ENCODE peak calls at places on chromosomes 13 and 19, in ten cellular contexts. One of them, this sample, is unnamed.

GRCh38 chr19:55179570-55180484 is at the start of gene SYT5:
- DNase-seq in endodermal cell: peak
- DNase-seq in NAMALWA: no peak
- DNase-seq in AG10803: no peak
- DNase-seq in NB4: peak
- DNase-seq in DMS 273 treated with DMSO at 0.1 percent for 48 hours: no peak
- DNase-seq in putamen: peak
- DNase-seq in midbrain: no peak
- DNase-seq in esophagus muscularis mucosa: no peak
- DNase-seq in DND-41: peak
- DNase-seq in this sample: peak

GRCh38 chr13:28657784-28658538 is 969 bp upstream of the POMP start:
- DNase-seq in endodermal cell: no peak
- DNase-seq in DMS 273 treated with DMSO at 0.1 percent for 48 hours: no peak
- DNase-seq in NB4: peak
- DNase-seq in DND-41: no peak
- DNase-seq in putamen: no peak
- DNase-seq in midbrain: peak
- DNase-seq in NAMALWA: peak
- DNase-seq in esophagus muscularis mucosa: no peak
- DNase-seq in AG10803: peak
- DNase-seq in this sample: no peak

GRCh38 chr19:35260694-35261304 is 8.0 kb upstream of the USF2 start:
- DNase-seq in putamen: no peak
- DNase-seq in midbrain: no peak
- DNase-seq in DND-41: no peak
- DNase-seq in DMS 273 treated with DMSO at 0.1 percent for 48 hours: no peak
- DNase-seq in endodermal cell: peak
- DNase-seq in NAMALWA: no peak
- DNase-seq in NB4: no peak
- DNase-seq in esophagus muscularis mucosa: no peak
- DNase-seq in AG10803: no peak
- DNase-seq in this sample: no peak

GRCh38 chr13:28558126-28558525 is 63.2 kb upstream of the FLT1 start:
- DNase-seq in midbrain: no peak
- DNase-seq in DMS 273 treated with DMSO at 0.1 percent for 48 hours: no peak
- DNase-seq in NAMALWA: no peak
- DNase-seq in AG10803: peak
- DNase-seq in putamen: no peak
- DNase-seq in endodermal cell: no peak
- DNase-seq in DND-41: no peak
- DNase-seq in NB4: no peak
- DNase-seq in esophagus muscularis mucosa: no peak
- DNase-seq in this sample: no peak

GRCh38 chr13:38421590-38422560 is 72.2 kb downstream of the UFM1 start:
- DNase-seq in DMS 273 treated with DMSO at 0.1 percent for 48 hours: no peak
- DNase-seq in putamen: no peak
- DNase-seq in endodermal cell: no peak
- DNase-seq in AG10803: no peak
- DNase-seq in NAMALWA: no peak
- DNase-seq in DND-41: no peak
- DNase-seq in esophagus muscularis mucosa: no peak
- DNase-seq in NB4: no peak
- DNase-seq in midbrain: no peak
- DNase-seq in this sample: no peak

GRCh38 chr13:95185851-95186250 is 115.4 kb downstream of the ABCC4 start:
- DNase-seq in DMS 273 treated with DMSO at 0.1 percent for 48 hours: no peak
- DNase-seq in putamen: no peak
- DNase-seq in NB4: no peak
- DNase-seq in DND-41: peak
- DNase-seq in AG10803: no peak
- DNase-seq in midbrain: peak
- DNase-seq in endodermal cell: no peak
- DNase-seq in esophagus muscularis mucosa: no peak
- DNase-seq in NAMALWA: no peak
- DNase-seq in this sample: peak

GRCh38 chr19:29690842-29691241 is 24.2 kb downstream of the C19orf12 start:
- DNase-seq in midbrain: peak
- DNase-seq in DND-41: peak
- DNase-seq in AG10803: peak
- DNase-seq in NAMALWA: peak
- DNase-seq in esophagus muscularis mucosa: no peak
- DNase-seq in DMS 273 treated with DMSO at 0.1 percent for 48 hours: peak
- DNase-seq in putamen: no peak
- DNase-seq in endodermal cell: peak
- DNase-seq in NB4: peak
- DNase-seq in this sample: peak

GRCh38 chr19:58381460-58382220 is 810 bp upstream of the ZNF837 start:
- DNase-seq in putamen: no peak
- DNase-seq in endodermal cell: peak
- DNase-seq in DMS 273 treated with DMSO at 0.1 percent for 48 hours: no peak
- DNase-seq in DND-41: no peak
- DNase-seq in esophagus muscularis mucosa: no peak
- DNase-seq in NB4: no peak
- DNase-seq in NAMALWA: no peak
- DNase-seq in AG10803: no peak
- DNase-seq in midbrain: no peak
- DNase-seq in this sample: no peak

GRCh38 chr13:26019241-26019640 is 32.6 kb downstream of the SHISA2 start:
- DNase-seq in AG10803: no peak
- DNase-seq in midbrain: no peak
- DNase-seq in DND-41: no peak
- DNase-seq in DMS 273 treated with DMSO at 0.1 percent for 48 hours: no peak
- DNase-seq in esophagus muscularis mucosa: no peak
- DNase-seq in endodermal cell: no peak
- DNase-seq in NB4: no peak
- DNase-seq in NAMALWA: no peak
- DNase-seq in putamen: no peak
- DNase-seq in this sample: no peak

GRCh38 chr13:79749556-79749955 is 268.6 kb downstream of the NDFIP2 start:
- DNase-seq in NAMALWA: no peak
- DNase-seq in DMS 273 treated with DMSO at 0.1 percent for 48 hours: no peak
- DNase-seq in midbrain: no peak
- DNase-seq in NB4: no peak
- DNase-seq in AG10803: peak
- DNase-seq in endodermal cell: no peak
- DNase-seq in DND-41: no peak
- DNase-seq in putamen: no peak
- DNase-seq in esophagus muscularis mucosa: no peak
- DNase-seq in this sample: no peak

GRCh38 chr19:5104871-5105351 is 136.0 kb downstream of the KDM4B start:
- DNase-seq in DMS 273 treated with DMSO at 0.1 percent for 48 hours: no peak
- DNase-seq in midbrain: no peak
- DNase-seq in putamen: no peak
- DNase-seq in endodermal cell: no peak
- DNase-seq in NAMALWA: no peak
- DNase-seq in esophagus muscularis mucosa: no peak
- DNase-seq in NB4: no peak
- DNase-seq in DND-41: no peak
- DNase-seq in AG10803: no peak
- DNase-seq in this sample: no peak

GRCh38 chr13:95624020-95624419 is 20.5 kb downstream of the DZIP1 start:
- DNase-seq in putamen: peak
- DNase-seq in endodermal cell: peak
- DNase-seq in AG10803: peak
- DNase-seq in DMS 273 treated with DMSO at 0.1 percent for 48 hours: no peak
- DNase-seq in DND-41: peak
- DNase-seq in NB4: peak
- DNase-seq in esophagus muscularis mucosa: peak
- DNase-seq in midbrain: peak
- DNase-seq in NAMALWA: peak
- DNase-seq in this sample: peak

GRCh38 chr19:47032171-47032811 is 12.7 kb downstream of the NPAS1 start:
- DNase-seq in DMS 273 treated with DMSO at 0.1 percent for 48 hours: no peak
- DNase-seq in endodermal cell: peak
- DNase-seq in AG10803: no peak
- DNase-seq in putamen: no peak
- DNase-seq in midbrain: peak
- DNase-seq in NAMALWA: peak
- DNase-seq in NB4: peak
- DNase-seq in DND-41: peak
- DNase-seq in esophagus muscularis mucosa: no peak
- DNase-seq in this sample: peak

GRCh38 chr19:6238643-6239281 is 41.0 kb downstream of the MLLT1 start:
- DNase-seq in NAMALWA: no peak
- DNase-seq in NB4: no peak
- DNase-seq in DND-41: no peak
- DNase-seq in midbrain: peak
- DNase-seq in putamen: no peak
- DNase-seq in endodermal cell: no peak
- DNase-seq in AG10803: peak
- DNase-seq in esophagus muscularis mucosa: no peak
- DNase-seq in DMS 273 treated with DMSO at 0.1 percent for 48 hours: peak
- DNase-seq in this sample: no peak

GRCh38 chr19:1248454-1249297 is at the start of gene MIDN:
- DNase-seq in midbrain: peak
- DNase-seq in DMS 273 treated with DMSO at 0.1 percent for 48 hours: peak
- DNase-seq in AG10803: peak
- DNase-seq in DND-41: no peak
- DNase-seq in esophagus muscularis mucosa: peak
- DNase-seq in NAMALWA: peak
- DNase-seq in NB4: peak
- DNase-seq in putamen: no peak
- DNase-seq in endodermal cell: peak
- DNase-seq in this sample: peak

GRCh38 chr19:12987781-12988180 is 7.5 kb upstream of the NFIX start:
- DNase-seq in putamen: no peak
- DNase-seq in NAMALWA: peak
- DNase-seq in endodermal cell: peak
- DNase-seq in midbrain: no peak
- DNase-seq in DMS 273 treated with DMSO at 0.1 percent for 48 hours: no peak
- DNase-seq in NB4: no peak
- DNase-seq in AG10803: no peak
- DNase-seq in DND-41: peak
- DNase-seq in esophagus muscularis mucosa: no peak
- DNase-seq in this sample: no peak

GRCh38 chr19:3586124-3586626 is 897 bp downstream of the GIPC3 start:
- DNase-seq in AG10803: no peak
- DNase-seq in midbrain: no peak
- DNase-seq in DND-41: peak
- DNase-seq in DMS 273 treated with DMSO at 0.1 percent for 48 hours: no peak
- DNase-seq in endodermal cell: peak
- DNase-seq in putamen: no peak
- DNase-seq in NB4: peak
- DNase-seq in esophagus muscularis mucosa: no peak
- DNase-seq in NAMALWA: peak
- DNase-seq in this sample: peak

This sample was measured in effector memory CD8-positive, alpha-beta T cell.